ENCODE peak calls at places on chromosomes 16 and 17, in seven cellular contexts. Y, P, M, D, C, H and I are unnamed samples.

GRCh38 chr16:51409001-51409675 is 258.1 kb upstream of the SALL1 start:
- DNase-seq in Y (no peak), P (peak), M (no peak), D (no peak), C (no peak), H (no peak), I (no peak)

GRCh38 chr17:75635610-75636202 is 2.5 kb downstream of the SMIM5 start:
- DNase-seq in Y (no peak), P (no peak), M (no peak), D (no peak), C (no peak), H (no peak), I (no peak)

GRCh38 chr17:70307430-70307829 is 138.1 kb downstream of the KCNJ2 start:
- DNase-seq in Y (no peak), P (peak), M (no peak), D (no peak), C (no peak), H (no peak), I (no peak)

GRCh38 chr17:60766778-60767190 is 89.1 kb downstream of the BCAS3 start:
- DNase-seq in Y (no peak), P (no peak), M (no peak), D (no peak), C (no peak), H (no peak), I (peak)

GRCh38 chr17:21039839-21040575 is 2.8 kb downstream of the USP22 start:
- DNase-seq in Y (peak), P (peak), M (peak), D (peak), C (peak), H (peak), I (peak)

GRCh38 chr17:17812211-17813054 is 24.4 kb downstream of the SREBF1 start:
- DNase-seq in Y (peak), P (peak), M (peak), D (peak), C (no peak), H (peak), I (peak)

GRCh38 chr17:44777394-44778348 is 18.9 kb downstream of the ADAM11 start:
- DNase-seq in Y (no peak), P (no peak), M (no peak), D (no peak), C (no peak), H (no peak), I (no peak)

GRCh38 chr17:72077326-72077960 is 43.4 kb upstream of the SOX9 start:
- DNase-seq in Y (no peak), P (peak), M (peak), D (no peak), C (peak), H (peak), I (peak)

GRCh38 chr16:12210925-12211869 is 234.7 kb downstream of the SNX29 start:
- DNase-seq in Y (no peak), P (no peak), M (no peak), D (no peak), C (no peak), H (no peak), I (no peak)

GRCh38 chr16:66609139-66609510 is 4.6 kb downstream of the CMTM3 start:
- DNase-seq in Y (no peak), P (no peak), M (no peak), D (no peak), C (no peak), H (no peak), I (no peak)

GRCh38 chr16:11233727-11234376 is 22.2 kb downstream of the SOCS1 start:
- DNase-seq in Y (no peak), P (no peak), M (no peak), D (peak), C (no peak), H (no peak), I (peak)

GRCh38 chr17:7862692-7863437 is 5.1 kb downstream of the CYB5D1 start:
- DNase-seq in Y (no peak), P (peak), M (peak), D (peak), C (no peak), H (peak), I (peak)

GRCh38 chr17:596287-596686 is 118.4 kb downstream of the VPS53 start:
- DNase-seq in Y (no peak), P (peak), M (no peak), D (no peak), C (peak), H (no peak), I (no peak)

GRCh38 chr16:4213721-4214120 is 28.2 kb downstream of the SRL start:
- DNase-seq in Y (no peak), P (peak), M (no peak), D (no peak), C (no peak), H (no peak), I (no peak)

GRCh38 chr16:57277586-57277985 is 6.9 kb downstream of the PLLP start:
- DNase-seq in Y (peak), P (peak), M (no peak), D (no peak), C (peak), H (peak), I (no peak)

GRCh38 chr17:40422990-40423611 is 5.4 kb upstream of the TOP2A start:
- DNase-seq in Y (no peak), P (no peak), M (peak), D (no peak), C (peak), H (peak), I (peak)

GRCh38 chr16:9372934-9373890 is 281.8 kb downstream of the HAPSTR1 start:
- DNase-seq in Y (no peak), P (no peak), M (peak), D (no peak), C (no peak), H (no peak), I (peak)

GRCh38 chr17:40545660-40546059 is 19.6 kb downstream of the CCR7 start:
- DNase-seq in Y (no peak), P (no peak), M (no peak), D (no peak), C (no peak), H (no peak), I (no peak)

GRCh38 chr17:27581016-27581415 is 50.0 kb upstream of the LGALS9 start:
- DNase-seq in Y (no peak), P (no peak), M (no peak), D (no peak), C (no peak), H (no peak), I (no peak)

GRCh38 chr17:75679706-75680201 is 12.6 kb downstream of the SAP30BP start:
- DNase-seq in Y (no peak), P (peak), M (no peak), D (no peak), C (no peak), H (peak), I (no peak)

GRCh38 chr16:50627419-50627818 is 53.7 kb downstream of the SNX20 start:
- DNase-seq in Y (no peak), P (peak), M (peak), D (peak), C (no peak), H (no peak), I (peak)

GRCh38 chr16:72244853-72245252 is 72.9 kb upstream of the PMFBP1 start:
- DNase-seq in Y (no peak), P (no peak), M (no peak), D (no peak), C (no peak), H (no peak), I (peak)

GRCh38 chr16:72246423-72246822 is 74.5 kb upstream of the PMFBP1 start:
- DNase-seq in Y (peak), P (no peak), M (no peak), D (peak), C (no peak), H (no peak), I (no peak)

GRCh38 chr16:72240949-72241348 is 69.0 kb upstream of the PMFBP1 start:
- DNase-seq in Y (no peak), P (no peak), M (no peak), D (no peak), C (no peak), H (no peak), I (no peak)

GRCh38 chr16:72242757-72243156 is 70.8 kb upstream of the PMFBP1 start:
- DNase-seq in Y (no peak), P (no peak), M (no peak), D (no peak), C (no peak), H (no peak), I (no peak)

GRCh38 chr16:72241930-72242329 is 70.0 kb upstream of the PMFBP1 start:
- DNase-seq in Y (peak), P (peak), M (peak), D (peak), C (peak), H (peak), I (peak)
- H2AFZ ChIP-seq in Y (no peak), P (peak), M (no peak), D (no peak), C (no peak), H (peak), I (no peak)

DNA sequence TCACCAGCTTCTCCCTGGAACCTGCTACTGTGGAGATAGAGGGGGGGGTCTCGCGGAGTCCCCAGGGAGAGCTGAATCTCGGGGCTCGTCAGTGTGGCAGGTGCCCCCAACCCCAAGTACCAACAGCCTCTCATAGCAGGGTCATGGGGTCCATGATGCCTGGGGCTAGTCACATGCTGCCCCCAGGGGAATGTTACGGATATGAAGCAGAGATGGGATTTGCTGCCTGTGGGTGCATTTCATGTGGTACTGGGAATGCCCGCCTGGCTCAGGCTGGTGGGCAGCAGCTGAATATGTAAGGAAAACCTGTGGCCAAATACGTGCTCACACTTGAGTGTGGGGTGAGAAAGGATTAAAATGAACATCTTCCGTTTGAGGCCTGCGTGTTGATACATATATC is 49.4 kb downstream of the MEAK7 start:
- DNase-seq in Y (no peak), P (no peak), M (no peak), D (no peak), C (no peak), H (no peak), I (no peak)
- TF ChIP-seq EZH2phosphoT487 in Y (no peak), P (no peak), M (no peak), D (no peak), C (no peak), H (no peak), I (no peak)

DNA sequence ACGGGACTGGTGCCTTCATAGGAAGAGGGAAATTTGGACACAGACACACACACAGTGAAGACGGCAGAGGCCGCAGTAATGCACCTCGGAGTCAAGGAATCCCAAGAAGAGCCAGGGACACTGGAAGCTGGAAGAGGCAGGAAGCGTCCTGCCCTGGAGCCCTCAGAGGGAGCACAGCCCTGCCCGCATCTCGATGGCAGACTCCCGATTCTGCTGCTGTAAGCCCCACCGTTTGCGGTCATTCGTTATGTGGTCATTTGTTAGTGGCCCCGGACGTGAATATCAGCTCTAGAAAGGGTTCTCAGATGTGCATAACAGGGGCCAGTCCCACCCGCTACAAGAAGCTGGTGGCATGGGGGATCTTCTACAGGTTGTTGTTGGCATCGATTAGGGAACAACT is 316.6 kb downstream of the FOXL1 start:
- DNase-seq in Y (no peak), P (no peak), M (no peak), D (no peak), C (no peak), H (no peak), I (no peak)
- H2AFZ ChIP-seq in Y (no peak), P (no peak), M (no peak), D (no peak), C (no peak), H (no peak), I (no peak)

DNA sequence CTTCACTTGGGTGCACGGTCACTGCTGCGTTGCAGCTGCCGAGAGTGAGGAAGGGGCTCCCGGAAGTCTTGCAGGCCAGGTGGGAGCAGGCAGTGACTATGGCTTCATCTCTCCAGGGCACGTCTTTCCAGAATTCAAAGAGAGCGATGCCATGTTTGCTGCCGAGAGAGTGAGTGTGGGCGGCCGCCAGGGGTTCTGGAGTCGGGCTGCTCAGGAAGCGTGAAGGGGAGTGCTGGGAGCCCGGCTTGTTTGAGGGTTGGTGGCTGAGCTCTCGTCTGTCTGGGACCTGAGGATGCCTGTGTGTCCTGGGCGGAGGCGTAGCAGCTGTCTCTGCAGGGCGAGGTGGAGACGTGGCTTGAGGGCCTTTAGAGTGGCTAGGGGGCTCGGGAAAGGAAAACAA is 6.3 kb downstream of the HGS start:
- DNase-seq in Y (no peak), P (no peak), M (no peak), D (no peak), C (no peak), H (no peak), I (no peak)
- TF ChIP-seq EZH2phosphoT487 in Y (no peak), P (no peak), M (no peak), D (no peak), C (no peak), H (no peak), I (no peak)

GRCh38 chr17:57050303-57050702 is 34.7 kb upstream of the AKAP1 start:
- DNase-seq in Y (no peak), P (no peak), M (no peak), D (no peak), C (no peak), H (no peak), I (no peak)
- H2AFZ ChIP-seq in Y (no peak), P (no peak), M (peak), D (no peak), C (no peak), H (no peak), I (peak)

GRCh38 chr16:15739449-15739848 is 89.4 kb downstream of the NDE1 start:
- DNase-seq in Y (no peak), P (no peak), M (no peak), D (no peak), C (no peak), H (no peak), I (no peak)

GRCh38 chr16:15743657-15744056 is 93.6 kb downstream of the NDE1 start:
- DNase-seq in Y (no peak), P (no peak), M (no peak), D (no peak), C (no peak), H (no peak), I (no peak)

GRCh38 chr16:15741207-15741871 is 91.3 kb downstream of the NDE1 start:
- DNase-seq in Y (no peak), P (no peak), M (no peak), D (peak), C (no peak), H (no peak), I (no peak)

GRCh38 chr16:15739940-15740339 is 89.9 kb downstream of the NDE1 start:
- DNase-seq in Y (no peak), P (no peak), M (no peak), D (no peak), C (no peak), H (no peak), I (no peak)

DNA sequence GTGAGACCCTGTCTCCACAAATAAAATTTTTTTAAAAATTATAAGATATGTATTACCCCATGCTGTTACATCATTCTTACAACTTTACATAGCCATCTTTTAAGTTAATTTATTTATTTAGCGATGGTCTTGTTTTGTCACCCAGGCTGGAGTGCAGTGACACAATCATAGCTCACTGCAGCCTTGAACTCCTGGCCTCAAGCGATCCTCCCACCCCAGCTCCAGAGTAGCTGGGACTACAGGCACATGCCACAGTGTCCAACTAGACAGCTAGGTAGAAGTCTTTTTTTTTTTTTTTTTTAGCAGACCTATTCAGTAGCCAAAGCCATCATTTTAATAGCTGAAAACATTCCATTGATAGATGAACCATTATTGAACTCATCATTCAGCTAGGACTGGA is 92.7 kb downstream of the NDE1 start:
- DNase-seq in Y (no peak), P (no peak), M (no peak), D (no peak), C (no peak), H (no peak), I (no peak)
- TF ChIP-seq EZH2phosphoT487 in Y (no peak), P (no peak), M (no peak), D (no peak), C (no peak), H (no peak), I (no peak)